ENCODE peak calls at places on chromosomes 3 and 15, in four cellular contexts. U, N, Z and K are unnamed samples.

GRCh38 chr3:38562467-38562925 is 66.4 kb downstream of the EXOG start:
- DNase-seq in N (no peak), Z (peak), U (peak), K (no peak)

GRCh38 chr15:65085990-65086679 is 9.6 kb downstream of the KBTBD13 start:
- DNase-seq in N (no peak), U (no peak), Z (no peak), K (no peak)

GRCh38 chr3:32451049-32451659 is 51.5 kb downstream of the CMTM6 start:
- DNase-seq in Z (no peak), N (no peak), U (no peak), K (no peak)

GRCh38 chr15:72060687-72061250 is 57.2 kb downstream of the MYO9A start:
- DNase-seq in U (no peak), Z (no peak), N (no peak), K (no peak)

GRCh38 chr3:19885468-19885867 is 48.5 kb downstream of the EFHB start:
- DNase-seq in N (no peak), U (no peak), Z (no peak), K (peak)

GRCh38 chr3:109927161-109927560 is 589.8 kb upstream of the DPPA4 start:
- DNase-seq in Z (no peak), N (no peak), U (no peak), K (peak)

GRCh38 chr15:63118854-63119253 is 2.8 kb upstream of the LACTB start:
- DNase-seq in U (no peak), Z (no peak), N (no peak), K (no peak)

GRCh38 chr3:125212509-125213372 is at the start of gene SLC12A8:
- DNase-seq in U (no peak), N (no peak), Z (peak), K (no peak)

GRCh38 chr3:37645801-37646380 is 215.8 kb upstream of the CTDSPL start:
- DNase-seq in U (no peak), Z (no peak), N (no peak), K (no peak)

GRCh38 chr15:100651253-100651652 is 48.9 kb downstream of the ASB7 start:
- DNase-seq in N (no peak), U (no peak), Z (no peak), K (no peak)

GRCh38 chr3:193974147-193974546 is 161.8 kb upstream of the HES1 start:
- DNase-seq in Z (no peak), U (no peak), N (no peak), K (peak)

GRCh38 chr3:131705558-131706051 is 202.8 kb upstream of the MRPL3 start:
- DNase-seq in U (no peak), N (no peak), Z (no peak), K (no peak)

GRCh38 chr3:55616803-55617202 is 129.7 kb upstream of the WNT5A start:
- DNase-seq in Z (no peak), N (no peak), U (no peak), K (no peak)

GRCh38 chr15:76979996-76980520 is 14.9 kb upstream of the PSTPIP1 start:
- DNase-seq in U (no peak), Z (no peak), N (no peak), K (no peak)

GRCh38 chr15:50531763-50532162 is 14.7 kb downstream of the USP50 start:
- DNase-seq in U (no peak), N (no peak), Z (no peak), K (no peak)

GRCh38 chr3:20930034-20930433 is 744.0 kb upstream of the SGO1 start:
- DNase-seq in U (no peak), N (no peak), Z (peak), K (peak)

GRCh38 chr15:98405013-98405412 is 243.3 kb upstream of the IGF1R start:
- DNase-seq in N (no peak), U (no peak), Z (no peak), K (no peak)

GRCh38 chr3:61780455-61781239 is 219.3 kb downstream of the PTPRG start:
- DNase-seq in Z (no peak), N (no peak), U (no peak), K (no peak)

GRCh38 chr3:61789861-61790260 is 228.5 kb downstream of the PTPRG start:
- DNase-seq in N (no peak), U (no peak), Z (no peak), K (no peak)

GRCh38 chr3:61788623-61789507 is 227.5 kb downstream of the PTPRG start:
- DNase-seq in U (no peak), Z (no peak), N (no peak), K (no peak)

DNA sequence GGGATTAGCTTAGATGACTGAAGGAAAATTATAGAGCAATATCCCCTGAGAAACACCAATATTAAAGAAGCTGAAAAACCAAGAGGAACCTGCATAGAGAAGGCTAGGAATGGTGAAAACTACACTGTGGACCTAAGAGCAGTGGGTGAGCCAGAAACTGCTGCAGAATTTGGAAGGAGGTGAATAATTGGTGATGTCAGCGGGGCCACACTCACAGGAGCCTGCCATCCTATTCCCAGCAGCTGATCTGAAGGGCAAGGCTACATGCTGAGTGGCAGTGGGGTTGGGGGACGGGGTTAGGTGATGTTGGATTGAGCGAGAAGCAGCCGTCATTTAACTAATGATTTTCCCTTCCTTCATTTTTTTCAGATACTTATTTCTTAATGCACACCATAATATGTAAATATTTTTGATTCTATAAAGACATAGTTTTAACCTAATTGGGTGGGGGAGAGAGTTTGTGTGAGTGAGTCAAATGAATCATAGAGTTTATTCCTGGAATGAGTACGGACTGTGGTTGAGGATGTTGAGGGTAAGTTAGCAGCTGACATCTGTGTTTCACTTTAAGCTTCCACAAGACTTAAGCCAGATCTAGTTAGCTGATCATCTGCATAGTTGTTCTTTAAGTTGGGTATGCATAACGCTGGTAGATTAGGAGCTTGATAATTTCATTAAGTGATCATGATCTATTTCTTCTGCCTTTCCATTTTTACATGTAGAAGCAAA is 222.8 kb downstream of the PTPRG start:
- DNase-seq in Z (no peak), N (no peak), U (no peak), K (no peak)
- H3K27ac ChIP-seq in Z (no peak), N (no peak), U (no peak), K (no peak)

DNA sequence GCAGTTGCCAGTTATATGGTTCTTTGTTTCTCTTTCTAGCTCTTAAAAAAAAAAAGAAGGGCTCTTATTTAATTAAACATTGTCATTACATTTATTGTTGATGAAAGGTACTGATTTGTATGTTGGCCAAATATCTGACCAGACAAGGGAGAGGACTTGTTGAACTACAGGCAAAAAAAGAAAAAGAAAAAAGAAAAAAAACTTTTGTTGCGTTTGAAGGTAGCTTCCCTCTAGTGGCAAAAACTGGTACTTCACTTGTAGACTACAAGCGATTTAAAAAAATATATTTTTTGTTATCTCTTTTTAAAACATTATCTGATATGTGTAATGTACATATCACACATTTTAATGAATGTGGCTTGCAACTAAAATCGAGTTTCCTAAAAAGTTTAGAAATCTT is 280.6 kb downstream of the ROBO2 start:
- DNase-seq in U (no peak), N (no peak), Z (no peak), K (no peak)
- H3K4me3 ChIP-seq in U (no peak), N (no peak), Z (no peak), K (no peak)

GRCh38 chr15:42602501-42602900 is 27.1 kb downstream of the STARD9 start:
- DNase-seq in U (no peak), N (no peak), Z (no peak), K (no peak)
- H3K27ac ChIP-seq in U (no peak), N (no peak), Z (no peak), K (no peak)

DNA sequence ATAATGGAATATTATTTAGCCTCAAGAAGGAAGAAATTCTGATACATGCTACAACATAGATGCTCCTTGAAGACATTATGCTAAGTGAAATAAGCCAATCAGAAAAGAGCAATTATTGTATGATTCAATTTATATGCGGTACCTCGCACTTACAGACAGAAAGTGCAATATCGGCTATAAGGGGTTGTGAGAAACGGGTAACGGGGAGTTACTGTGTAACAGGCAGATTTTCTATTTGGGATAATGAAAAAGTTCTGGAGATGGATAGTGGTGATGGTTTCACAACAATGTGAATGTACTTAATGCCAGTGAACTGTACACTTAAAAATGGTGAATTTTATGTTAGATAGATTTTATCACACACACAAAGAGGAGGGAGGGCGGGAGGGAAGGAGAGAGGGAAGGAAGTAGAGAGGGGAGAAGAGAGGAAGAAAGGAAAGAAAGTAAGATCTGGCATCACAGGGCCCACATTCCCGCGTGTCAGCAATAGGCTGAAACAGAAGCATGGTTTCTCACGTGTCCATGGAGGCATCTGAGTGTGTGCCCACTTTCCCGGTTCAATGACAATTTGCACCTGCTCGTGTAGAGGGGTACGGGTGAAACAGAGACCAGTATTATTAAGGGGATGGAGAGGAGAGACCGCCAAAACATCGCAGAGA is 700 bp upstream of the BLM start:
- DNase-seq in N (no peak), Z (no peak), U (no peak), K (no peak)
- H3K4me3 ChIP-seq in N (peak), Z (peak), U (peak), K (peak)

DNA sequence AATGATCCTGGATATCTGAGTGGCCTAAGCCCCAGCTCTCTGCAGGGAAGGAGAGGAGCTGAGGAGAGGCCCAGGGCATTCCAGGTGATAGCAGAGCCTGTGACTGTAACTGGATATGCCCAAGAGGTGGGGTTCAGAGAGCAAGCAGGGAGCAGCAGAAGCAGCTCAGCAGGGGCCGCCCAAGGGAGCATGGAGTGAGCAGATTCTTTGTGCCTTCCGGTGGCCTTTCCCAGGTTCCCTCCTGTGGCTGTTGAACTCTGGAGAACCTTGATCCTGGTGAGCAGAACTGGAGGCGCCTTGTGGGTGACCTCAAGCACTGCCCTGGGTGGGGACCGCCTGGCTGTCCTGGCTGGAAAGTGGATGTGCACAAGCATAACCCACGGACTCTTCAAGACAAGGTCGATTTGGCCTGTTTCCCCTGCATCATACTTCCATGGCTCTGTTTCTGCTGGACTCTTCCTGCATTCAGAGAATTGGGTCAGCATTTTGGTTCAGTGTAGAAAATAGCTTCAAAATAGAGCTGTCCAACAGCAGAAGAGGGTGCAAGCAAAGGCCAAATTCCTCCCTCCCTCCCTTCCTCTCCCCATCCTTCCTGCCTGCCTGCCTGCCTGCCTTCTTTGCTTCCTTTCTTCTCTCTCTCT is 76.1 kb downstream of the ARNT2 start:
- DNase-seq in Z (no peak), U (no peak), N (no peak), K (no peak)
- H3K27ac ChIP-seq in Z (no peak), U (no peak), N (no peak), K (peak)